ENCODE peak calls at places on chromosomes 2 and 18, in nine cellular contexts. J, K, C, R, U, B, V, E and A are unnamed samples.

GRCh38 chr2:74759991-74760390 is 73.9 kb upstream of the HK2 start:
- DNase-seq in J (no peak), K (no peak), C (no peak), R (no peak), U (no peak), B (no peak), V (no peak), E (no peak), A (no peak)

GRCh38 chr2:197255550-197255949 is 55.0 kb downstream of the ANKRD44 start:
- DNase-seq in J (no peak), K (peak; percentile 83), C (no peak), R (peak; percentile 80), U (no peak), B (no peak), V (no peak), E (peak; percentile 76), A (peak; percentile 43)

GRCh38 chr2:110657721-110658305 is 20.1 kb downstream of the BUB1 start:
- DNase-seq in J (peak; percentile 15), K (no peak), C (no peak), R (no peak), U (peak; percentile 30), B (no peak), V (no peak), E (no peak), A (no peak)

GRCh38 chr2:204635478-204635877 is 90.2 kb downstream of the PARD3B start:
- DNase-seq in J (no peak), K (no peak), C (no peak), R (no peak), U (no peak), B (no peak), V (no peak), E (no peak), A (no peak)

GRCh38 chr18:6810191-6810590 is 80.7 kb downstream of the ARHGAP28 start:
- DNase-seq in J (no peak), K (no peak), C (no peak), R (no peak), U (peak; percentile 53), B (no peak), V (no peak), E (no peak), A (no peak)

GRCh38 chr18:65876310-65876709 is 125.5 kb downstream of the CDH7 start:
- DNase-seq in J (no peak), K (no peak), C (no peak), R (no peak), U (no peak), B (no peak), V (no peak), E (no peak), A (no peak)

GRCh38 chr2:13578547-13578946 is 861.8 kb downstream of the TRIB2 start:
- DNase-seq in J (no peak), K (no peak), C (no peak), R (no peak), U (no peak), B (no peak), V (no peak), E (no peak), A (no peak)

GRCh38 chr2:20381457-20381856 is 30.8 kb upstream of the PUM2 start:
- DNase-seq in J (peak; percentile 81), K (no peak), C (no peak), R (no peak), U (peak; percentile 6), B (no peak), V (no peak), E (no peak), A (peak; percentile 44)

GRCh38 chr2:119649364-119649917 is 29.6 kb upstream of the TMEM177 start:
- DNase-seq in J (no peak), K (no peak), C (no peak), R (no peak), U (no peak), B (no peak), V (no peak), E (no peak), A (no peak)

GRCh38 chr18:72869786-72870185 is 2.0 kb upstream of the NETO1 start:
- DNase-seq in J (no peak), K (no peak), C (no peak), R (peak; percentile 3), U (no peak), B (no peak), V (no peak), E (no peak), A (no peak)

GRCh38 chr2:86764661-86765307 is 25.9 kb downstream of the CD8A start:
- DNase-seq in J (peak; percentile 62), K (no peak), C (no peak), R (peak; percentile 72), U (peak; percentile 24), B (no peak), V (peak; percentile 61), E (no peak), A (no peak)

GRCh38 chr2:57728691-57729090 is 317.9 kb upstream of the VRK2 start:
- DNase-seq in J (no peak), K (no peak), C (no peak), R (no peak), U (no peak), B (no peak), V (no peak), E (no peak), A (no peak)

GRCh38 chr2:51490576-51491234 is 458.8 kb upstream of the NRXN1 start:
- DNase-seq in J (no peak), K (no peak), C (no peak), R (no peak), U (no peak), B (no peak), V (no peak), E (no peak), A (no peak)

GRCh38 chr2:233867993-233868532 is at the start of gene MSL3B:
- DNase-seq in J (peak; percentile 84), K (peak; percentile 88), C (no peak), R (peak; percentile 92), U (no peak), B (peak; percentile 66), V (peak; percentile 78), E (peak; percentile 36), A (no peak)

GRCh38 chr2:60553992-60554648 is 666 bp upstream of the BCL11A start:
- DNase-seq in J (peak; percentile 30), K (peak; percentile 80), C (no peak), R (peak; percentile 44), U (no peak), B (peak; percentile 20), V (no peak), E (peak; percentile 58), A (peak; percentile 48)

GRCh38 chr2:143878131-143878530 is 641.8 kb downstream of the ZEB2 start:
- DNase-seq in J (no peak), K (no peak), C (no peak), R (no peak), U (no peak), B (no peak), V (no peak), E (no peak), A (no peak)